ENCODE peak calls at places on chromosomes 13 and 19, in five cellular contexts. A is astrocyte of the spinal cord, V is spleen, D is choroid plexus epithelial cell, B is epithelial cell of proximal tubule. Q is an unnamed sample.

GRCh38 chr13:35554972-35555623 is 78.6 kb upstream of the MAB21L1 start:
- DNase-seq in V (no peak), B (no peak), A (no peak), D (no peak), Q (no peak)

GRCh38 chr13:99893567-99893966 is 78.0 kb downstream of the ZIC5 start:
- DNase-seq in A (no peak), V (no peak), D (no peak), B (no peak), Q (no peak)

GRCh38 chr19:22893855-22894270 is 61.8 kb downstream of the ZNF723 start:
- DNase-seq in D (no peak), V (no peak), B (no peak), A (no peak), Q (no peak)

GRCh38 chr13:105904034-105904742 is 631.3 kb downstream of the EFNB2 start:
- DNase-seq in B (no peak), V (no peak), A (no peak), D (no peak), Q (no peak)

GRCh38 chr19:34319785-34320184 is 45.2 kb upstream of the GPI start:
- DNase-seq in V (no peak), B (no peak), D (peak), A (peak), Q (no peak)

GRCh38 chr19:33804021-33804799 is 7.5 kb downstream of the KCTD15 start:
- DNase-seq in D (peak), B (peak), A (peak), V (no peak), Q (no peak)

GRCh38 chr19:38557205-38557799 is 60.5 kb downstream of the MAP4K1 start:
- DNase-seq in D (no peak), B (no peak), A (no peak), V (peak), Q (no peak)

GRCh38 chr13:75405976-75406703 is 75.8 kb downstream of the TBC1D4 start:
- DNase-seq in V (no peak), B (no peak), D (peak), A (peak), Q (no peak)

GRCh38 chr13:100063906-100064305 is 25.0 kb upstream of the PCCA start:
- DNase-seq in D (no peak), A (no peak), B (no peak), V (no peak), Q (no peak)

GRCh38 chr13:99087954-99088491 is 110.2 kb upstream of the DOCK9 start:
- DNase-seq in V (peak), D (no peak), B (no peak), A (no peak), Q (no peak)

GRCh38 chr13:63085851-63086250 is 1670.2 kb upstream of the PCDH20 start:
- DNase-seq in B (no peak), D (no peak), V (no peak), A (no peak), Q (no peak)

GRCh38 chr19:16078759-16079707 is 2.7 kb downstream of the TPM4 start:
- DNase-seq in D (peak), V (peak), B (peak), A (peak), Q (peak)

GRCh38 chr19:1908364-1908678 is 3.1 kb downstream of the ADAT3 start:
- DNase-seq in D (no peak), B (no peak), A (no peak), V (no peak), Q (no peak)
- H3K4me3 ChIP-seq in D (no peak), B (peak), A (no peak), V (no peak), Q (no peak)

GRCh38 chr19:3142938-3143337 is 7.1 kb downstream of the GNA15 start:
- DNase-seq in A (no peak), B (no peak), V (peak), D (no peak), Q (no peak)
- TF ChIP-seq CTCF in A (no peak), B (no peak), V (no peak), D (no peak), Q (no peak)

GRCh38 chr13:31887311-31887710 is 144.3 kb upstream of the FRY start:
- DNase-seq in D (peak), V (no peak), A (no peak), B (no peak), Q (peak)

GRCh38 chr13:31891472-31891871 is 140.1 kb upstream of the FRY start:
- DNase-seq in A (no peak), B (peak), V (no peak), D (no peak), Q (no peak)

GRCh38 chr13:31894931-31895330 is 136.6 kb upstream of the FRY start:
- DNase-seq in V (no peak), B (no peak), A (no peak), D (no peak), Q (no peak)

GRCh38 chr13:31895687-31896086 is 135.9 kb upstream of the FRY start:
- DNase-seq in V (no peak), B (no peak), A (no peak), D (no peak), Q (no peak)

GRCh38 chr13:31890946-31891345 is 140.6 kb upstream of the FRY start:
- DNase-seq in A (no peak), D (no peak), V (no peak), B (no peak), Q (no peak)
- H3K4me3 ChIP-seq in A (no peak), D (no peak), V (no peak), B (no peak), Q (no peak)

GRCh38 chr19:42634409-42635232 is 39.9 kb upstream of the CEACAM8 start:
- DNase-seq in B (no peak), A (no peak), V (no peak), D (peak), Q (no peak)
- TF ChIP-seq CTCF in B (peak), A (peak), V (no peak), D (peak), Q (peak)

GRCh38 chr13:26562538-26562890 is 5.0 kb downstream of the WASF3 start:
- DNase-seq in D (no peak), A (no peak), V (no peak), B (no peak), Q (no peak)
- H3K4me3 ChIP-seq in D (no peak), A (no peak), V (no peak), B (no peak), Q (no peak)

GRCh38 chr19:4547303-4548237 is 7.7 kb upstream of the LRG1 start:
- DNase-seq in D (no peak), A (no peak), B (no peak), V (peak), Q (no peak)
- TF ChIP-seq CTCF in D (peak), A (peak), B (peak), V (no peak), Q (peak)

GRCh38 chr19:47471733-47472457 is at the start of gene SLC8A2:
- DNase-seq in V (no peak), B (no peak), A (peak), D (peak), Q (peak)

GRCh38 chr19:47471381-47471732 is 336 bp downstream of the SLC8A2 start:
- DNase-seq in B (no peak), D (no peak), A (no peak), V (no peak), Q (no peak)

GRCh38 chr19:47469719-47470118 is 2.0 kb downstream of the SLC8A2 start:
- DNase-seq in A (no peak), B (no peak), D (no peak), V (no peak), Q (no peak)

GRCh38 chr19:47469419-47469700 is 2.3 kb downstream of the SLC8A2 start:
- DNase-seq in D (no peak), A (no peak), V (no peak), B (no peak), Q (no peak)

GRCh38 chr19:47470447-47471195 is 1.1 kb downstream of the SLC8A2 start:
- DNase-seq in V (no peak), A (no peak), D (no peak), B (no peak), Q (no peak)
- H3K4me3 ChIP-seq in V (no peak), A (no peak), D (no peak), B (no peak), Q (no peak)

GRCh38 chr13:44158741-44159632 is 214.6 kb upstream of the SERP2 start:
- DNase-seq in B (no peak), D (no peak), A (no peak), V (no peak), Q (no peak)
- TF ChIP-seq CTCF in B (no peak), D (no peak), A (no peak), V (no peak), Q (no peak)

DNA sequence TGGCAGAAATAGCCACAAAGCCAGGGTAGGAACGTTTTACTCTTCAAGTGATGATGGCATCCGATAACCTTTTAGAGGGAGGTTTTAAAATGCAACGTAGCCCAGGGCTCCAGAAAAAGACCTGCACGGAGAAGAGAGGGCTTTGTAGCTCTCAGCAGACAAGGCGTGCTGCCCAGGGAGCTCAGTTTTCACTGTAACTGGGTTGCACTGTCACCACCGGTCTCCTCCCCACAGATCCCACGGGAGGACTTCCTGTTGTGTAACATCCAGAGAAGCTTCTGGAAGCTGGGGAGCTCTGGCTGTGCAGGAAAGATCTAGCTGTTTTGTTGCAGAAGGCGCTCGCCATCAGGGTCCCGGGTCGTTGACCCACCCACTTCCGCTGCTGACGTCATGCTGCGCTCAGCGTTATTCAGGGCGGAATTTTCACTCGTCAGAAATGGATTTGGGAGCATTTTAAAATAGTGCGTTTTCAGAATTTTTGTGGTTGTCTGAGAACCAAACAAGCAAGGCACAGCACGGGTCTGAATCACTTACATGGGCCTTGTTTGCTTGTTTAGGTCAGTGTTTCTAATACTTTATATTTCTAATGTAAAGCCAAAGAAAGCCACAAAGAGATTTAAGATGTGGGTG is 50.8 kb downstream of the ATP11A start:
- DNase-seq in A (peak), B (no peak), V (peak), D (peak), Q (no peak)
- H3K4me3 ChIP-seq in A (no peak), B (no peak), V (no peak), D (peak), Q (no peak)

Q was measured in AG04449.